ENCODE peak calls at places on chromosome 2, in seven cellular contexts. U, V, C, S, P, H and Y are unnamed samples.

GRCh38 chr2:54555318-54555837 is 99.3 kb downstream of the SPTBN1 start:
- DNase-seq in P (no peak), U (no peak), C (no peak), S (no peak), V (no peak), H (no peak), Y (no peak)

GRCh38 chr2:102514061-102514785 is 41.2 kb downstream of the SLC9A4 start:
- DNase-seq in P (no peak), S (peak), U (no peak), C (no peak), V (no peak), H (no peak), Y (no peak)

GRCh38 chr2:74226648-74227213 is 28.3 kb downstream of the MTHFD2 start:
- DNase-seq in C (no peak), P (peak), U (no peak), H (no peak), V (peak), S (no peak), Y (peak)

GRCh38 chr2:74712223-74713053 is 58.4 kb downstream of the SEMA4F start:
- DNase-seq in H (no peak), P (peak), C (no peak), S (no peak), U (no peak), V (no peak), Y (no peak)

GRCh38 chr2:110659248-110659647 is 18.6 kb downstream of the BUB1 start:
- DNase-seq in V (no peak), U (no peak), S (peak), H (no peak), P (no peak), C (no peak), Y (no peak)

GRCh38 chr2:131115752-131116151 is 10.6 kb downstream of the PLEKHB2 start:
- DNase-seq in U (no peak), C (no peak), H (no peak), P (no peak), S (no peak), V (no peak), Y (no peak)

GRCh38 chr2:237404413-237404812 is 9.6 kb downstream of the COL6A3 start:
- DNase-seq in H (no peak), P (no peak), C (no peak), U (no peak), S (no peak), V (no peak), Y (no peak)

GRCh38 chr2:34096552-34097171 is 497.6 kb upstream of the FAM98A start:
- DNase-seq in U (peak), C (peak), P (no peak), V (no peak), H (no peak), S (peak), Y (peak)

GRCh38 chr2:160375802-160376469 is 117.7 kb downstream of the RBMS1 start:
- DNase-seq in S (no peak), P (no peak), C (no peak), H (no peak), V (no peak), U (no peak), Y (no peak)

GRCh38 chr2:26687328-26687727 is 5.2 kb upstream of the KCNK3 start:
- DNase-seq in C (no peak), V (no peak), U (no peak), H (no peak), P (no peak), S (no peak), Y (no peak)

GRCh38 chr2:240627736-240628506 is 2.6 kb downstream of the GPR35 start:
- DNase-seq in V (peak), U (no peak), C (no peak), S (no peak), P (no peak), H (no peak), Y (no peak)

GRCh38 chr2:196851068-196851467 is 41.9 kb upstream of the C2orf66 start:
- DNase-seq in H (no peak), V (no peak), P (no peak), S (no peak), U (no peak), C (no peak), Y (no peak)

GRCh38 chr2:39128919-39129391 is 8.1 kb upstream of the SOS1 start:
- DNase-seq in P (no peak), U (peak), V (no peak), H (no peak), C (no peak), S (no peak), Y (no peak)

GRCh38 chr2:15776992-15777702 is 163.2 kb upstream of the MYCN start:
- DNase-seq in V (no peak), C (no peak), P (no peak), U (no peak), H (no peak), S (no peak), Y (no peak)

GRCh38 chr2:15777795-15778371 is 162.5 kb upstream of the MYCN start:
- DNase-seq in C (no peak), H (no peak), U (no peak), V (no peak), P (no peak), S (no peak), Y (no peak)

GRCh38 chr2:15775753-15776628 is 164.4 kb upstream of the MYCN start:
- DNase-seq in C (no peak), H (no peak), S (no peak), V (no peak), U (no peak), P (no peak), Y (no peak)

GRCh38 chr2:15778529-15779219 is 161.7 kb upstream of the MYCN start:
- DNase-seq in H (no peak), U (no peak), S (no peak), P (no peak), V (no peak), C (no peak), Y (no peak)

DNA sequence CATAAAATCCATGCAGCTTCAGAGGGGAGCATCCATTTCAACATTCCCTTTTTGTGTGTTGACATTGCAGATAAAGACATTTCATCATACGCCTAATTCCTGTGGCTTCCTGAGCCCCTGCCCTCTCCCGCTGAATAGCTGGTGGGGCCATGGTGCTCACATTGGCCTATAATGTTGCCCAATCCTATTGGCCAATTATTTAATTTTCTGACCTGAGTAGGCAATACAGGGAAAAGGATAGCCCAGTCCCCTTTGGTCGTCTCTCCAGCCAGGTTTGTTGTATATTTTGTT is 163.8 kb upstream of the MYCN start:
- DNase-seq in H (no peak), U (no peak), S (no peak), V (no peak), C (no peak), P (no peak), Y (no peak)
- TF ChIP-seq CTCF in H (no peak), U (no peak), S (no peak), V (no peak), C (no peak), P (no peak), Y (no peak)

GRCh38 chr2:72113847-72114692 is 33.6 kb downstream of the CYP26B1 start:
- DNase-seq in S (no peak), C (peak), U (no peak), P (no peak), H (peak), V (peak), Y (no peak)
- H3K27ac ChIP-seq in S (no peak), C (no peak), U (no peak), P (no peak), H (no peak), V (no peak), Y (no peak)

GRCh38 chr2:21687589-21687988 is 563.8 kb downstream of the TDRD15 start:
- DNase-seq in C (no peak), S (no peak), V (no peak), P (no peak), U (no peak), H (no peak), Y (no peak)

GRCh38 chr2:21683838-21684237 is 560.1 kb downstream of the TDRD15 start:
- DNase-seq in H (no peak), P (no peak), S (no peak), V (no peak), C (no peak), U (no peak), Y (no peak)
- TF ChIP-seq CTCF in H (no peak), P (no peak), S (no peak), V (no peak), C (no peak), U (no peak), Y (no peak)

GRCh38 chr2:217941886-217942728 is 60.7 kb downstream of the TNS1 start:
- DNase-seq in U (no peak), P (peak), S (no peak), H (no peak), V (peak), C (no peak), Y (no peak)
- H3K27ac ChIP-seq in U (no peak), P (peak), S (no peak), H (peak), V (peak), C (peak), Y (peak)

DNA sequence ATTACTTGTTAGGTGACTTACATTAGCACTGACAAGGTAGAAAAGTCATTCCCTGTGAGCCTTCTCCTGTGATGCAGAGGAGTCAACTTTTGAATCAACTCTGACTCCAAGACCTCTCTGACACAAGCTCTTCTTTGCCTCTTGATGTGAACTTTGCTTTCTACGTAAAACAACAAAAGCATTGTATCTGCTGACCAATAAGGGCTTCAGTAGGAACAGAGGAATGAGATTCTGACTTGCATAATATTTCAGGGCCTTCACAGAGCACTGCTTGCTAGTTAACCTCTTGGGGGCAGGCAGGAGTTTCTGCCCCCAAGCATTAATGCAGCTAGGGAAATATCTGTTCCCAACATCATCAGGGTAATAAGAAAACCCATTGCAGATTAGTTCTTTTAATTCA is 791.5 kb downstream of the BCL11A start:
- DNase-seq in P (no peak), S (no peak), C (no peak), U (no peak), H (no peak), V (no peak), Y (no peak)
- TF ChIP-seq CTCF in P (no peak), S (no peak), C (no peak), U (no peak), H (no peak), V (no peak), Y (no peak)

GRCh38 chr2:105410554-105410953 is 11.7 kb upstream of the FHL2 start:
- DNase-seq in H (no peak), U (no peak), S (no peak), P (no peak), C (no peak), V (no peak), Y (no peak)

GRCh38 chr2:105407946-105408743 is 9.3 kb upstream of the FHL2 start:
- DNase-seq in U (no peak), V (no peak), C (no peak), P (no peak), H (no peak), S (no peak), Y (no peak)

GRCh38 chr2:105411720-105412407 is 13.0 kb upstream of the FHL2 start:
- DNase-seq in P (no peak), C (no peak), S (peak), H (no peak), U (no peak), V (no peak), Y (no peak)

GRCh38 chr2:105412584-105412983 is 13.7 kb upstream of the FHL2 start:
- DNase-seq in P (no peak), S (no peak), C (no peak), U (no peak), V (no peak), H (no peak), Y (no peak)

DNA sequence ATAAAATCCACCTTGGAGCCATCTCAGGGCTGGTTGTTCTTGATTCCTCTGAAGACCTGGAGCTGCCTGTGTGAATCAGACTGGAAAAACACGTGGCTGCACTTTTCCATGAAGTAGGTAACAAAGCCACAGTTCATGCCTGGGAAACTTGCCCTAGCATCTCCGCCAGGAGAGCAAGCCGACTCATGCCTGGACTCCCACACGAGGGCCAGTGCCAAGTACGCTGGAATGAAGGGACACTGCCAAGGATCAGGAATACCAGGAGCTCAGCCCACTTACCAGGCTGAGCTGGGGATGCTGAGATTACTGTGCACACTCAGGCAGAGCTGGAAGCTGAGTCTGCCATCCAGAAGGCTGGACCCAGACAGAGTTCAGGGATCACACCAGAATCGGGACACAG is 10.9 kb upstream of the FHL2 start:
- DNase-seq in S (peak), H (peak), V (peak), P (peak), C (no peak), U (no peak), Y (peak)
- H3K27ac ChIP-seq in S (no peak), H (peak), V (peak), P (peak), C (no peak), U (no peak), Y (no peak)

GRCh38 chr2:10549196-10549595 is 101.1 kb upstream of the ODC1 start:
- DNase-seq in S (no peak), U (no peak), V (no peak), C (no peak), H (no peak), P (no peak), Y (no peak)
- TF ChIP-seq CTCF in S (no peak), U (no peak), V (no peak), C (no peak), H (no peak), P (no peak), Y (no peak)

GRCh38 chr2:43484323-43484930 is 111.4 kb downstream of the THADA start:
- DNase-seq in S (peak), V (no peak), P (no peak), U (no peak), H (no peak), C (no peak), Y (no peak)
- H3K27ac ChIP-seq in S (no peak), V (peak), P (peak), U (no peak), H (peak), C (no peak), Y (no peak)